ENCODE peak calls at places on chromosomes 6 and 20, in seven cellular contexts. Z, D, E, I, P, U and C are unnamed samples.

GRCh38 chr20:34980543-34981213 is 25.0 kb downstream of the MYH7B start:
- DNase-seq in Z (no peak), D (peak; percentile 16), E (no peak), I (peak; percentile 81), P (peak; percentile 50), U (no peak), C (peak; percentile 51)

GRCh38 chr20:49886571-49887203 is 28.6 kb downstream of the SPATA2 start:
- DNase-seq in Z (no peak), D (no peak), E (peak; percentile 48), I (no peak), P (no peak), U (no peak), C (no peak)

GRCh38 chr6:111357680-111358079 is 125.3 kb downstream of the REV3L start:
- DNase-seq in Z (no peak), D (no peak), E (no peak), I (no peak), P (no peak), U (no peak), C (no peak)

GRCh38 chr6:106787327-106788196 is 158.2 kb downstream of the QRSL1 start:
- DNase-seq in Z (no peak), D (no peak), E (no peak), I (peak; percentile 4), P (no peak), U (no peak), C (no peak)

GRCh38 chr6:38138374-38138773 is 318.8 kb downstream of the ZFAND3 start:
- DNase-seq in Z (no peak), D (no peak), E (no peak), I (no peak), P (peak; percentile 91), U (no peak), C (peak; percentile 73)

GRCh38 chr6:43228951-43229802 is at the start of gene DNPH1:
- DNase-seq in Z (peak; percentile 49), D (peak; percentile 66), E (peak; percentile 80), I (peak; percentile 76), P (peak; percentile 87), U (peak; percentile 37), C (peak; percentile 87)

GRCh38 chr20:13449868-13450441 is 188.8 kb downstream of the TASP1 start:
- DNase-seq in Z (no peak), D (no peak), E (no peak), I (no peak), P (no peak), U (no peak), C (no peak)

GRCh38 chr20:50663095-50663821 is 28.1 kb downstream of the RIPOR3 start:
- DNase-seq in Z (no peak), D (no peak), E (no peak), I (no peak), P (peak; percentile 79), U (no peak), C (no peak)